ENCODE peak calls at places on chromosomes 3 and 15, in seven cellular contexts. H is activated gamma-delta T cell; T is cardiac muscle cell; V is HT-29; X is epithelial cell of esophagus; Q is psoas muscle; D is stimulated activated CD4-positive, alpha-beta T cell treated with anti-CD3 and anti-CD28 coated beads, Interleukin-2, amount 100 ng/mL, for 24 hours. J is an unnamed sample.

GRCh38 chr3:172449468-172450149 is 1.4 kb upstream of the GHSR start:
- DNase-seq in H (no peak), T (peak), V (no peak), X (peak), Q (peak), D (peak), J (no peak)

GRCh38 chr15:40545457-40545856 is 19.4 kb downstream of the CCDC32 start:
- DNase-seq in H (no peak), T (no peak), V (no peak), X (no peak), Q (no peak), D (no peak), J (no peak)

GRCh38 chr3:86949850-86950249 is 41.1 kb downstream of the VGLL3 start:
- DNase-seq in H (no peak), T (no peak), V (no peak), X (peak), Q (no peak), D (no peak), J (no peak)

GRCh38 chr3:134542287-134542686 is 56.4 kb downstream of the CEP63 start:
- DNase-seq in H (no peak), T (peak), V (no peak), X (no peak), Q (no peak), D (no peak), J (no peak)

GRCh38 chr3:119600732-119601131 is 3.0 kb downstream of the PLA1A start:
- DNase-seq in H (no peak), T (peak), V (no peak), X (no peak), Q (peak), D (peak), J (peak)

GRCh38 chr3:70614111-70614510 is 301.7 kb upstream of the MDFIC2 start:
- DNase-seq in H (no peak), T (no peak), V (peak), X (no peak), Q (no peak), D (no peak), J (no peak)

GRCh38 chr3:179973931-179974361 is 62.8 kb downstream of the PEX5L start:
- DNase-seq in H (no peak), T (peak), V (no peak), X (no peak), Q (no peak), D (no peak), J (no peak)

GRCh38 chr3:187983484-187984124 is 170.4 kb upstream of the LPP start:
- DNase-seq in H (no peak), T (peak), V (no peak), X (no peak), Q (no peak), D (no peak), J (no peak)

GRCh38 chr3:190486201-190486865 is 27.6 kb upstream of the IL1RAP start:
- DNase-seq in H (no peak), T (no peak), V (peak), X (peak), Q (no peak), D (no peak), J (peak)

GRCh38 chr3:8625991-8626390 is 18.6 kb downstream of the SSUH2 start:
- DNase-seq in H (no peak), T (no peak), V (no peak), X (peak), Q (no peak), D (no peak), J (peak)

GRCh38 chr15:92617197-92618037 is 38.2 kb downstream of the FAM174B start:
- DNase-seq in H (no peak), T (peak), V (peak), X (no peak), Q (peak), D (no peak), J (peak)

GRCh38 chr3:89472101-89472500 is 364.7 kb downstream of the EPHA3 start:
- DNase-seq in H (no peak), T (no peak), V (no peak), X (no peak), Q (no peak), D (no peak), J (no peak)

GRCh38 chr3:194325424-194326165 is 25.5 kb downstream of the CPN2 start:
- DNase-seq in H (no peak), T (no peak), V (no peak), X (no peak), Q (no peak), D (no peak), J (no peak)

GRCh38 chr15:31434418-31435255 is 108.0 kb downstream of the KLF13 start:
- DNase-seq in H (peak), T (no peak), V (no peak), X (peak), Q (peak), D (peak), J (no peak)

GRCh38 chr3:195119461-195120198 is 151.3 kb downstream of the XXYLT1 start:
- DNase-seq in H (no peak), T (no peak), V (peak), X (peak), Q (no peak), D (no peak), J (peak)

GRCh38 chr3:81741214-81741613 is 20.2 kb downstream of the GBE1 start:
- DNase-seq in H (no peak), T (no peak), V (no peak), X (no peak), Q (no peak), D (no peak), J (no peak)

GRCh38 chr3:4795905-4796304 is 183.3 kb upstream of the BHLHE40 start:
- DNase-seq in H (no peak), T (no peak), V (no peak), X (peak), Q (no peak), D (no peak), J (no peak)

GRCh38 chr3:161395115-161395514 is 23.8 kb upstream of the SPTSSB start:
- DNase-seq in H (no peak), T (no peak), V (no peak), X (no peak), Q (no peak), D (no peak), J (peak)

GRCh38 chr15:89625716-89626115 is 29.6 kb downstream of the KIF7 start:
- DNase-seq in H (no peak), T (no peak), V (no peak), X (no peak), Q (no peak), D (no peak), J (no peak)

GRCh38 chr3:12239301-12239700 is 49.6 kb upstream of the PPARG start:
- DNase-seq in H (no peak), T (no peak), V (no peak), X (no peak), Q (peak), D (no peak), J (no peak)

GRCh38 chr15:65818927-65819562 is 27.0 kb upstream of the DENND4A start:
- DNase-seq in H (no peak), T (no peak), V (no peak), X (no peak), Q (no peak), D (no peak), J (no peak)

GRCh38 chr15:77025941-77026411 is 31.1 kb downstream of the PSTPIP1 start:
- DNase-seq in H (no peak), T (no peak), V (no peak), X (no peak), Q (peak), D (no peak), J (no peak)

GRCh38 chr3:65811050-65811766 is 227.5 kb downstream of the MAGI1 start:
- DNase-seq in H (no peak), T (no peak), V (no peak), X (peak), Q (no peak), D (no peak), J (no peak)

GRCh38 chr3:125245521-125245920 is 33.0 kb upstream of the SLC12A8 start:
- DNase-seq in H (no peak), T (peak), V (no peak), X (no peak), Q (no peak), D (no peak), J (no peak)

GRCh38 chr15:40929730-40930429 is 740 bp downstream of the DLL4 start:
- DNase-seq in H (no peak), T (peak), V (peak), X (peak), Q (peak), D (peak), J (no peak)

GRCh38 chr3:7813412-7813811 is 688.2 kb upstream of the LMCD1 start:
- DNase-seq in H (no peak), T (no peak), V (no peak), X (no peak), Q (no peak), D (no peak), J (no peak)

GRCh38 chr15:72302955-72303354 is 17.0 kb downstream of the CELF6 start:
- DNase-seq in H (no peak), T (no peak), V (no peak), X (peak), Q (no peak), D (no peak), J (no peak)

GRCh38 chr15:69328739-69329138 is 30.0 kb downstream of the PAQR5 start:
- DNase-seq in H (no peak), T (no peak), V (peak), X (peak), Q (no peak), D (no peak), J (peak)

GRCh38 chr3:162597221-162597620 is 1100.6 kb downstream of the OTOL1 start:
- DNase-seq in H (no peak), T (no peak), V (no peak), X (no peak), Q (no peak), D (no peak), J (no peak)

GRCh38 chr3:122215592-122216298 is 32.3 kb downstream of the CASR start:
- DNase-seq in H (no peak), T (no peak), V (no peak), X (no peak), Q (no peak), D (no peak), J (no peak)

GRCh38 chr15:55873024-55873745 is 120.2 kb downstream of the NEDD4 start:
- DNase-seq in H (no peak), T (no peak), V (no peak), X (no peak), Q (no peak), D (no peak), J (no peak)

GRCh38 chr3:139327861-139328260 is 16.0 kb upstream of the MRPS22 start:
- DNase-seq in H (no peak), T (no peak), V (no peak), X (no peak), Q (no peak), D (peak), J (peak)

GRCh38 chr3:128338536-128339400 is 127.9 kb downstream of the DNAJB8 start:
- DNase-seq in H (no peak), T (peak), V (peak), X (no peak), Q (peak), D (no peak), J (no peak)

GRCh38 chr3:173774275-173774674 is 376.7 kb downstream of the NLGN1 start:
- DNase-seq in H (no peak), T (no peak), V (no peak), X (no peak), Q (no peak), D (no peak), J (no peak)

GRCh38 chr3:124688580-124689454 is 41.4 kb upstream of the UMPS start:
- DNase-seq in H (no peak), T (peak), V (peak), X (peak), Q (peak), D (peak), J (peak)

GRCh38 chr15:86611392-86612040 is 531.8 kb downstream of the AGBL1 start:
- DNase-seq in H (no peak), T (no peak), V (peak), X (peak), Q (no peak), D (no peak), J (peak)

J was measured in SW480.